ENCODE peak calls at places on chromosome 5, in nine cellular contexts. D is GM23338, I is neural progenitor cell, O is SK-N-SH, J is PC-3, F is GM23248, P is HCT116, R is hepatocyte, Z is MM.1S. G is an unnamed sample.

GRCh38 chr5:95664204-95664786 is 17.7 kb downstream of the RFESD start:
- DNase-seq in F (peak), J (peak), R (peak), Z (peak), P (peak), I (peak), D (peak), O (no peak), G (peak)

GRCh38 chr5:179241175-179241574 is 104.1 kb downstream of the ADAMTS2 start:
- DNase-seq in P (no peak), J (no peak), I (no peak), O (no peak), Z (no peak), R (no peak), F (peak), D (no peak), G (no peak)

GRCh38 chr5:179679014-179679674 is 1.7 kb downstream of the CBY3 start:
- DNase-seq in F (peak), Z (no peak), R (peak), D (peak), P (no peak), I (peak), J (no peak), O (peak), G (peak)

GRCh38 chr5:98865690-98866089 is 63.1 kb downstream of the CHD1 start:
- DNase-seq in D (no peak), F (no peak), O (no peak), P (no peak), Z (no peak), I (no peak), J (no peak), R (no peak), G (no peak)

GRCh38 chr5:151018846-151019245 is 1.5 kb upstream of the GPX3 start:
- DNase-seq in F (no peak), P (no peak), I (no peak), O (no peak), Z (no peak), J (no peak), D (no peak), R (no peak), G (no peak)

GRCh38 chr5:103452089-103452488 is 110.5 kb downstream of the NUDT12 start:
- DNase-seq in D (no peak), R (no peak), O (peak), F (no peak), Z (no peak), J (no peak), I (no peak), P (no peak), G (no peak)

GRCh38 chr5:40568548-40568947 is 111.2 kb upstream of the PTGER4 start:
- DNase-seq in O (no peak), P (no peak), J (no peak), I (no peak), R (no peak), Z (no peak), F (no peak), D (no peak), G (no peak)

GRCh38 chr5:111649516-111649915 is 107.5 kb downstream of the NREP start:
- DNase-seq in O (no peak), R (no peak), P (no peak), I (no peak), D (no peak), J (no peak), F (no peak), Z (no peak), G (no peak)

GRCh38 chr5:41925555-41925946 is 470 bp downstream of the FBXO4 start:
- DNase-seq in J (peak), F (peak), I (peak), R (no peak), D (no peak), O (no peak), Z (no peak), P (no peak), G (no peak)

GRCh38 chr5:113274836-113275414 is 159.9 kb downstream of the TSSK1B start:
- DNase-seq in I (peak), D (peak), Z (no peak), O (no peak), F (no peak), J (no peak), R (no peak), P (no peak), G (no peak)

GRCh38 chr5:14574124-14574523 is 7.5 kb upstream of the OTULINL start:
- DNase-seq in D (no peak), P (no peak), F (no peak), J (peak), Z (no peak), O (no peak), I (no peak), R (no peak), G (no peak)

GRCh38 chr5:147310059-147310704 is 75.4 kb downstream of the STK32A start:
- DNase-seq in I (no peak), J (peak), P (peak), Z (no peak), R (no peak), F (peak), O (peak), D (peak), G (no peak)

GRCh38 chr5:66828046-66828550 is 231.9 kb downstream of the MAST4 start:
- DNase-seq in D (peak), R (no peak), J (no peak), I (peak), P (no peak), F (no peak), Z (peak), O (no peak), G (no peak)

GRCh38 chr5:93289915-93290314 is 291.1 kb downstream of the NR2F1-AS1 start:
- DNase-seq in J (no peak), R (no peak), Z (no peak), P (no peak), F (no peak), O (no peak), D (no peak), I (no peak), G (no peak)

GRCh38 chr5:165579911-165580310 is 2074.5 kb downstream of the MAT2B start:
- DNase-seq in I (no peak), Z (no peak), F (no peak), J (no peak), R (no peak), P (no peak), D (no peak), O (no peak), G (no peak)

GRCh38 chr5:173643964-173644363 is 27.5 kb upstream of the BOD1 start:
- DNase-seq in I (peak), P (no peak), Z (no peak), F (no peak), J (no peak), O (peak), R (no peak), D (peak), G (peak)

GRCh38 chr5:170611446-170612088 is 107.7 kb downstream of the KCNIP1 start:
- DNase-seq in O (no peak), I (no peak), P (no peak), Z (no peak), R (peak), F (peak), J (peak), D (no peak), G (no peak)

GRCh38 chr5:96434201-96434645 is 1.2 kb upstream of the PCSK1 start:
- DNase-seq in J (peak), O (peak), D (peak), F (peak), R (peak), I (peak), Z (peak), P (peak), G (peak)

GRCh38 chr5:9624196-9624947 is 5.8 kb downstream of the TAS2R1 start:
- DNase-seq in D (no peak), I (no peak), Z (no peak), J (no peak), O (no peak), R (no peak), P (no peak), F (no peak), G (no peak)

GRCh38 chr5:96279796-96280542 is 153.1 kb downstream of the PCSK1 start:
- DNase-seq in Z (no peak), J (peak), D (no peak), P (no peak), F (peak), O (no peak), I (no peak), R (no peak), G (no peak)

GRCh38 chr5:3671366-3671765 is 75.7 kb downstream of the IRX1 start:
- DNase-seq in D (no peak), P (no peak), F (no peak), J (no peak), O (no peak), I (no peak), R (no peak), Z (no peak), G (no peak)

GRCh38 chr5:95715799-95716461 is 15.2 kb upstream of the RHOBTB3 start:
- DNase-seq in O (no peak), J (peak), F (peak), P (peak), R (no peak), Z (no peak), I (no peak), D (no peak), G (no peak)

GRCh38 chr5:135315394-135315793 is 83.6 kb downstream of the MACROH2A1 start:
- DNase-seq in R (no peak), I (no peak), F (no peak), Z (no peak), J (no peak), D (no peak), O (no peak), P (no peak), G (no peak)

GRCh38 chr5:122145906-122146305 is 16.6 kb downstream of the ZNF474 start:
- DNase-seq in Z (no peak), F (no peak), I (peak), J (no peak), D (no peak), O (no peak), R (no peak), P (no peak), G (no peak)

GRCh38 chr5:42923710-42924109 is 112.0 kb upstream of the SELENOP start:
- DNase-seq in F (peak), D (no peak), I (no peak), O (no peak), P (no peak), Z (no peak), R (no peak), J (no peak), G (no peak)

GRCh38 chr5:93635991-93636390 is 53.0 kb downstream of the NR2F1 start:
- DNase-seq in I (no peak), F (no peak), O (no peak), D (no peak), P (no peak), R (no peak), Z (no peak), J (no peak), G (no peak)

GRCh38 chr5:78360674-78361225 is 333 bp downstream of the SCAMP1 start:
- DNase-seq in Z (peak), I (no peak), F (no peak), P (no peak), R (peak), O (peak), J (no peak), D (no peak), G (peak)

GRCh38 chr5:17019324-17019723 is 83.2 kb upstream of the MYO10 start:
- DNase-seq in F (peak), R (no peak), P (no peak), J (no peak), Z (no peak), I (no peak), D (no peak), O (no peak), G (no peak)

GRCh38 chr5:52909192-52909591 is 80.0 kb upstream of the ITGA2 start:
- DNase-seq in F (no peak), I (no peak), J (no peak), P (no peak), D (no peak), Z (no peak), O (peak), R (no peak), G (no peak)

GRCh38 chr5:34655354-34655991 is 655 bp upstream of the RAI14 start:
- DNase-seq in F (peak), I (peak), J (peak), O (peak), R (peak), Z (peak), D (peak), P (no peak), G (no peak)

GRCh38 chr5:6812800-6813731 is 99.8 kb downstream of the TENT4A start:
- DNase-seq in Z (no peak), J (no peak), D (no peak), F (peak), R (peak), P (no peak), O (no peak), I (no peak), G (no peak)

GRCh38 chr5:72857396-72857795 is 40.9 kb downstream of the TNPO1 start:
- DNase-seq in P (no peak), F (no peak), D (no peak), I (no peak), R (no peak), O (no peak), J (no peak), Z (no peak), G (no peak)

GRCh38 chr5:81629986-81630385 is 120.9 kb downstream of the SSBP2 start:
- DNase-seq in R (no peak), I (no peak), Z (no peak), J (no peak), F (no peak), O (no peak), P (no peak), D (no peak), G (no peak)

GRCh38 chr5:89946514-89946913 is 463.0 kb downstream of the CETN3 start:
- DNase-seq in F (no peak), D (no peak), P (no peak), O (no peak), R (no peak), J (no peak), Z (no peak), I (no peak), G (no peak)

GRCh38 chr5:172104801-172105701 is 83.0 kb downstream of the STK10 start:
- DNase-seq in J (no peak), D (no peak), P (no peak), I (no peak), R (no peak), Z (no peak), F (no peak), O (no peak), G (no peak)

GRCh38 chr5:172104021-172104420 is 84.0 kb downstream of the STK10 start:
- DNase-seq in R (no peak), I (no peak), F (no peak), Z (no peak), D (peak), P (no peak), O (no peak), J (no peak), G (no peak)

GRCh38 chr5:172107606-172108005 is 80.4 kb downstream of the STK10 start:
- DNase-seq in F (peak), J (peak), P (no peak), R (no peak), O (no peak), Z (no peak), I (no peak), D (no peak), G (no peak)

GRCh38 chr5:172105811-172106210 is 82.2 kb downstream of the STK10 start:
- DNase-seq in I (no peak), F (no peak), P (no peak), Z (no peak), O (no peak), R (no peak), J (no peak), D (no peak), G (no peak)

DNA sequence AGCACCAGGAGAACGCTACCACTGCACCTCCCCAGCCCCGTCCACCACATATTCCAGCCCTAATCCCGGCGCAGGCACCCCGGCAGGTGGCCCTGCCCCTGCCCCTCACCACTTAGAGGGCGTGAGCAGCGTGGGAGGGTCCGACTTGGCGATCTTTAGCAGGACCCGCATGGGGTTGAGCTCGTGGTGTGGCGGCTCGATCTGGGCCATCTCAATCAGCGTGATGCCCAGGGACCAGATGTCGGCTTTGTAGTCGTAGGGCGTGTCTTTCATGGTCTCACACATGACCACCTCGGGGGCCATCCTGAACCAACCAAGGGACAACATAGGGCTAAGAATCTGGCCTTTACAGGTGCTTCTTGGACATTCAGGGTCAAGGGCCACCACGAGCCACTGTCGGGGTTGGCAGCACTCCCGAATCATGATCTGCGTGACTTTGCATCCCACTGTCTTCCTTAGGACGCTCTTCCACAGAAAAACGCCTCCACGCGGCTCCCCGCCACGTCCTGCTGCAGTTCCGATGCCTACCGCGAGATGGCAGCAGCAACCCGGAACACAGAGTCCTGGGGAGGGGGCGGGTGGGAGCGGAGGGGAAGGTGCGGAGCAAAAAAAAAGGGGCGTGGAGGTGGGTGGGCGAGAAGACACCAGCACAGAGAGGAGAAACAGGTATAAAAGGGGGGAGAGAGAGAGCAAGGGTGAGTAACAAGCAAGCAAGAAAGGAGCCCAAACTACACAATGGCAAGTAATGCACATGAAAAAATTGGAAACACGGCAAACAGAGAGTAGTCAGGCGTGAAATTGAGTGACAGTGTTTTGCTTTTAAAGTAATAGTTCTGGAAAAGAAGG is 81.3 kb downstream of the STK10 start:
- DNase-seq in Z (peak), O (peak), D (peak), P (no peak), F (peak), R (peak), I (peak), J (peak), G (peak)
- TF ChIP-seq EZH2phosphoT487 in Z (no peak), O (no peak), D (no peak), P (no peak), F (no peak), R (no peak), I (no peak), J (no peak), G (no peak)

GRCh38 chr5:124713595-124713994 is 32.8 kb downstream of the ZNF608 start:
- DNase-seq in R (no peak), D (no peak), P (no peak), F (no peak), J (no peak), O (no peak), I (no peak), Z (no peak), G (peak)
- H3K27ac ChIP-seq in R (no peak), D (no peak), P (no peak), F (no peak), J (no peak), O (no peak), I (no peak), Z (no peak), G (peak)

GRCh38 chr5:154390746-154391359 is 54.9 kb upstream of the SAP30L start:
- DNase-seq in I (no peak), J (no peak), D (no peak), O (no peak), P (no peak), F (no peak), Z (no peak), R (no peak), G (no peak)
- TF ChIP-seq EZH2phosphoT487 in I (no peak), J (no peak), D (no peak), O (no peak), P (no peak), F (no peak), Z (no peak), R (no peak), G (no peak)

GRCh38 chr5:91282210-91282609 is 100.9 kb downstream of the ARRDC3 start:
- DNase-seq in I (no peak), J (no peak), D (no peak), R (no peak), P (no peak), F (no peak), O (no peak), Z (no peak), G (no peak)

GRCh38 chr5:91281409-91281808 is 101.7 kb downstream of the ARRDC3 start:
- DNase-seq in D (no peak), O (no peak), Z (no peak), I (no peak), R (no peak), J (peak), F (peak), P (peak), G (no peak)

GRCh38 chr5:91280942-91281269 is 102.2 kb downstream of the ARRDC3 start:
- DNase-seq in O (no peak), Z (no peak), I (no peak), D (no peak), P (peak), R (no peak), F (no peak), J (no peak), G (no peak)

GRCh38 chr5:91283326-91283725 is 99.8 kb downstream of the ARRDC3 start:
- DNase-seq in D (no peak), Z (no peak), F (no peak), R (no peak), I (no peak), O (no peak), J (no peak), P (no peak), G (no peak)

DNA sequence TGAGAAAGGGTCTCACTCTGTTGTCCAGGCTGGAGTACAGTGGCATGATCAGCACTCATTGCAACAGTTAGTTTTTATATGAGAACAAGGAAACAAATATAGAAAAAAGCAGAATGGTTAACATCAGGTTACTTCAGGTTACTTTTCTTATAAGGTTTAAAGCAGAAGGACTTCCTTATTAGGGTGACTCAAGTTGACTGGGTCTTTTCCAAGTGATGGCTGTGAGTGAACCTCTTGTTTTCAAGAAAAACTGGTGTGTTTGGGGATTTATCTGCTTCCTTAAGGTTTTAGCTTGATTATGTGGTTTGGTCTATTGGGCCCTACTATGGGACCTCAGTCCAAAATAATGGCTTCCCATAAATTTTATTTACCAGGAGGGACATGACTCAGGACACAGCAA is 99.2 kb downstream of the ARRDC3 start:
- DNase-seq in J (peak), Z (no peak), P (peak), O (no peak), F (peak), D (no peak), R (no peak), I (no peak), G (no peak)
- H3K27ac ChIP-seq in J (peak), Z (no peak), P (no peak), O (no peak), F (peak), D (no peak), R (no peak), I (no peak), G (no peak)

GRCh38 chr5:140371356-140372151 is 11.6 kb downstream of the SLC4A9 start:
- DNase-seq in O (no peak), J (no peak), R (no peak), I (no peak), Z (no peak), D (no peak), F (no peak), P (no peak), G (no peak)

GRCh38 chr5:140367631-140368013 is 7.6 kb downstream of the SLC4A9 start:
- DNase-seq in P (no peak), R (no peak), D (no peak), I (no peak), Z (no peak), F (no peak), J (no peak), O (no peak), G (no peak)

GRCh38 chr5:140372971-140373487 is 13.0 kb downstream of the SLC4A9 start:
- DNase-seq in I (peak), D (peak), J (peak), P (peak), Z (peak), F (peak), R (peak), O (peak), G (peak)
- TF ChIP-seq EZH2phosphoT487 in I (no peak), D (no peak), J (no peak), P (no peak), Z (no peak), F (no peak), R (no peak), O (no peak), G (no peak)

GRCh38 chr5:157308826-157309465 is 43.0 kb downstream of the CYFIP2 start:
- DNase-seq in Z (no peak), D (peak), R (no peak), O (no peak), J (peak), F (peak), I (no peak), P (no peak), G (peak)
- H3K27ac ChIP-seq in Z (no peak), D (no peak), R (no peak), O (no peak), J (no peak), F (no peak), I (no peak), P (no peak), G (no peak)

GRCh38 chr5:68709229-68709628 is 384.6 kb upstream of the SLC30A5 start:
- DNase-seq in R (no peak), J (no peak), O (no peak), F (no peak), D (no peak), P (no peak), Z (no peak), I (peak), G (no peak)
- TF ChIP-seq EZH2phosphoT487 in R (no peak), J (no peak), O (no peak), F (no peak), D (no peak), P (no peak), Z (no peak), I (no peak), G (no peak)